ENCODE peak calls at places on chromosomes 7 and 10, in eight cellular contexts. One of them, this sample, is unnamed.

GRCh38 chr10:49500420-49500819 is 38.5 kb downstream of the ERCC6 start:
- DNase-seq in adrenal gland: no peak
- DNase-seq in stomach: no peak
- DNase-seq in A549: no peak
- DNase-seq in thyroid gland: no peak
- DNase-seq in Peyer's patch: no peak
- DNase-seq in heart left ventricle: no peak
- DNase-seq in IMR-90: no peak
- DNase-seq in this sample: no peak

GRCh38 chr10:266974-267425 is 131.7 kb downstream of the ZMYND11 start:
- DNase-seq in stomach: no peak
- DNase-seq in adrenal gland: peak
- DNase-seq in Peyer's patch: no peak
- DNase-seq in thyroid gland: no peak
- DNase-seq in IMR-90: peak
- DNase-seq in A549: no peak
- DNase-seq in heart left ventricle: no peak
- DNase-seq in this sample: no peak

GRCh38 chr7:43671520-43671919 is 57.8 kb downstream of the COA1 start:
- DNase-seq in Peyer's patch: no peak
- DNase-seq in stomach: no peak
- DNase-seq in heart left ventricle: no peak
- DNase-seq in IMR-90: no peak
- DNase-seq in A549: no peak
- DNase-seq in thyroid gland: no peak
- DNase-seq in adrenal gland: no peak
- DNase-seq in this sample: peak

GRCh38 chr7:87413951-87414381 is 61.5 kb downstream of the ABCB4 start:
- DNase-seq in adrenal gland: peak
- DNase-seq in IMR-90: peak
- DNase-seq in Peyer's patch: no peak
- DNase-seq in heart left ventricle: no peak
- DNase-seq in A549: no peak
- DNase-seq in stomach: no peak
- DNase-seq in thyroid gland: no peak
- DNase-seq in this sample: no peak

GRCh38 chr7:39417642-39418041 is 148.6 kb upstream of the YAE1 start:
- DNase-seq in thyroid gland: no peak
- DNase-seq in stomach: no peak
- DNase-seq in heart left ventricle: no peak
- DNase-seq in adrenal gland: no peak
- DNase-seq in A549: no peak
- DNase-seq in Peyer's patch: no peak
- DNase-seq in IMR-90: no peak
- DNase-seq in this sample: no peak

GRCh38 chr10:124551755-124552154 is 90.1 kb downstream of the LHPP start:
- DNase-seq in Peyer's patch: no peak
- DNase-seq in adrenal gland: no peak
- DNase-seq in stomach: no peak
- DNase-seq in A549: no peak
- DNase-seq in IMR-90: no peak
- DNase-seq in thyroid gland: no peak
- DNase-seq in heart left ventricle: no peak
- DNase-seq in this sample: no peak

GRCh38 chr10:55500931-55501559 is 700.0 kb upstream of the PCDH15 start:
- DNase-seq in A549: no peak
- DNase-seq in IMR-90: no peak
- DNase-seq in thyroid gland: peak
- DNase-seq in Peyer's patch: no peak
- DNase-seq in stomach: no peak
- DNase-seq in heart left ventricle: no peak
- DNase-seq in adrenal gland: peak
- DNase-seq in this sample: peak

GRCh38 chr7:137687556-137688280 is 159.1 kb downstream of the DGKI start:
- DNase-seq in Peyer's patch: no peak
- DNase-seq in stomach: no peak
- DNase-seq in heart left ventricle: no peak
- DNase-seq in adrenal gland: no peak
- DNase-seq in A549: no peak
- DNase-seq in thyroid gland: no peak
- DNase-seq in IMR-90: peak
- DNase-seq in this sample: no peak

GRCh38 chr10:30747633-30748032 is 118.1 kb upstream of the LYZL2 start:
- DNase-seq in stomach: no peak
- DNase-seq in A549: no peak
- DNase-seq in thyroid gland: no peak
- DNase-seq in Peyer's patch: no peak
- DNase-seq in IMR-90: peak
- DNase-seq in heart left ventricle: no peak
- DNase-seq in adrenal gland: peak
- DNase-seq in this sample: no peak

GRCh38 chr10:74991435-74991834 is 120.0 kb upstream of the SAMD8 start:
- DNase-seq in adrenal gland: no peak
- DNase-seq in stomach: no peak
- DNase-seq in IMR-90: no peak
- DNase-seq in heart left ventricle: no peak
- DNase-seq in A549: peak
- DNase-seq in thyroid gland: no peak
- DNase-seq in Peyer's patch: no peak
- DNase-seq in this sample: peak

GRCh38 chr10:22821501-22821900 is 106.4 kb upstream of the ARMC3 start:
- DNase-seq in A549: no peak
- DNase-seq in IMR-90: peak
- DNase-seq in stomach: no peak
- DNase-seq in thyroid gland: no peak
- DNase-seq in heart left ventricle: no peak
- DNase-seq in adrenal gland: no peak
- DNase-seq in Peyer's patch: no peak
- DNase-seq in this sample: no peak

GRCh38 chr10:59654007-59654406 is 55.6 kb downstream of the SLC16A9 start:
- DNase-seq in IMR-90: no peak
- DNase-seq in adrenal gland: no peak
- DNase-seq in A549: no peak
- DNase-seq in Peyer's patch: no peak
- DNase-seq in thyroid gland: no peak
- DNase-seq in heart left ventricle: no peak
- DNase-seq in stomach: no peak
- DNase-seq in this sample: no peak

GRCh38 chr7:13551503-13551902 is 438.0 kb downstream of the ETV1 start:
- DNase-seq in IMR-90: no peak
- DNase-seq in thyroid gland: no peak
- DNase-seq in adrenal gland: no peak
- DNase-seq in Peyer's patch: no peak
- DNase-seq in stomach: no peak
- DNase-seq in heart left ventricle: no peak
- DNase-seq in A549: no peak
- DNase-seq in this sample: no peak

GRCh38 chr7:8442295-8442813 is 8.9 kb downstream of the NXPH1 start:
- DNase-seq in IMR-90: no peak
- DNase-seq in thyroid gland: no peak
- DNase-seq in heart left ventricle: no peak
- DNase-seq in stomach: no peak
- DNase-seq in adrenal gland: no peak
- DNase-seq in Peyer's patch: no peak
- DNase-seq in A549: no peak
- DNase-seq in this sample: no peak

DNA sequence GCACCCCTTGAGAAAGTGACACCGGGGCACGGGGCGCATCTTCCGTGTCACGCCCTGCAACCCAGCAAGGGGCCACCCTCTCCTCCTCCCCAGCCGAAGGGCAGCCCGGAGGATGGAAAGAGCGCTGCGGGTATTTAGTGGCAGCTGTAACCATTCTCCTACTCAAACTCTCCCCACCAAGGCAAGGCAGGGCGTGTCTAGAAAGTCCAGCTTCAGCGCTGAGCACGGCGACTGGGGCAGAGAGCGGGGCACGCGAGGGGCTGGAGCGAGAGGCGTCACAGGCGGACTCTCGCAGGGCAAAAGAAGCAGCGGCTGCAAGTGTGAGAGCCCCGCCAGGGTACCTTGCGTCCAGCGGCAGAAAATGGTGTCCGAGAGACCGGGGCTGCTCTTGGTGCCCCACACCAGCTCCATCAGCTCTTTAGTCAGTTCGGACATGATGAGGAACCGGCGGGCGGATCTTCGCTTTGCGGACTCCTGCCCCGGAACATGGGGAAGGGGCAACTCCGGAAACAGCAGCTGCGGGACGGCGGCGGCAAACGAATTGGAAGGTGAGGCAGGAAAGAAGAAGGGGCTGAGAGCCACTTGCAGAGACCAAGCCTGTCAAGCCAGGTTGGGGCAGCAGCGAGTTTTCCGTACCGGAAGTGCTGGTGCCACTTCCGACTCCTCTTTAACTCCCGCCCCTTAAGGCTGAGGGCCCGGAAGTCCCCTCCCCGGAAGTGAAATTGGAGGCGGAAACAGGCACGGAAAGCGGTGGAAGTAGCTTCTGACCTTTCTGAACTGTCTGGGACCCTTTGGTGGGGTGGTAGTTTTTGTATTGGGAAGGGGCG is at the start of gene MINDY3:
- DNase-seq in IMR-90: peak
- DNase-seq in thyroid gland: peak
- DNase-seq in stomach: peak
- DNase-seq in heart left ventricle: peak
- DNase-seq in A549: peak
- DNase-seq in Peyer's patch: peak
- DNase-seq in adrenal gland: peak
- DNase-seq in this sample: peak
- TF ChIP-seq POLR2A in IMR-90: no peak
- TF ChIP-seq POLR2A in thyroid gland: no peak
- TF ChIP-seq POLR2A in stomach: no peak
- TF ChIP-seq POLR2A in heart left ventricle: peak
- TF ChIP-seq POLR2A in A549: peak
- TF ChIP-seq POLR2A in Peyer's patch: no peak
- TF ChIP-seq POLR2A in adrenal gland: no peak
- TF ChIP-seq POLR2A in this sample: peak

DNA sequence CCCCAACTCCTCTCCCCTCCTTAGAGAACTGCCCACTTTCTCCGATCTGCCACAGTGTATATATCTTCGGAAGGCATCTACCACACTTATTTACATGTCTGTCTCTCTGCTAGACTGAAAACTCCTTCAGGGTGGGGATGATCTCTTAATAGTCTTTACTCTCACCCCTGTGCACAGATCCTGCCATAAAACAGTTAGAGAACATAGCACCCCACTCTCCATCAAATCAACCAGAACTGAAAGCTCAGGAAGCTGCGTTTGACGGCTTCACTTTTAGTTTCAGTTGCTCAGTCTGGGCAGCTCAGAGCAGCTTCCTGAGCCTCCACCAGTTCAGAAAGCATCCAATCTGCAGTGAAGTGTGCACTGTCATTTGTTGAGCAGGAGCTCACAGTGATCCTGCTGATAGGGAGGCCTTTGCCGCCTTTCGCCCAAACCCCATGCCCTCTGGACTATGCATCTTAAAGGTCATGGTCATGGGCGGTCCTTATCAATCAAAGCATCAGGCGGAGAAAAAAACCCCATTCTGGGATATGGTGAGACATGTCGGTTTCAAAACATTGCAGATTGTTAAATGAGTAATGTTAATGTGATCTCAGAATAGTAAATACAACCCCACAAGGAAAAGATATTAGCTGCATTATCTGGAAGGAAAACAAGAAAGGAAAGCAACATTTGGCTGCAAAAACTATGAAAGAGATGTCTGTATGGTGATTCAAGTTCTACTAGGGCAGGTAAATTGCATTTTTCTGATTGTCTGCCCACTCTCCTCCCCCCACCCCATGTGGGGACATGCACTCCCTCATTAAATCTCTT is 167.1 kb upstream of the ADO start:
- DNase-seq in A549: no peak
- DNase-seq in IMR-90: peak
- DNase-seq in adrenal gland: peak
- DNase-seq in thyroid gland: no peak
- DNase-seq in Peyer's patch: no peak
- DNase-seq in stomach: peak
- DNase-seq in heart left ventricle: no peak
- DNase-seq in this sample: peak
- TF ChIP-seq POLR2A in A549: no peak
- TF ChIP-seq POLR2A in IMR-90: no peak
- TF ChIP-seq POLR2A in adrenal gland: no peak
- TF ChIP-seq POLR2A in thyroid gland: no peak
- TF ChIP-seq POLR2A in Peyer's patch: no peak
- TF ChIP-seq POLR2A in stomach: no peak
- TF ChIP-seq POLR2A in heart left ventricle: no peak
- TF ChIP-seq POLR2A in this sample: no peak

GRCh38 chr7:154777023-154777422 is 225.9 kb downstream of the PAXIP1 start:
- DNase-seq in thyroid gland: no peak
- DNase-seq in heart left ventricle: no peak
- DNase-seq in adrenal gland: no peak
- DNase-seq in A549: peak
- DNase-seq in IMR-90: no peak
- DNase-seq in Peyer's patch: no peak
- DNase-seq in stomach: no peak
- DNase-seq in this sample: no peak

GRCh38 chr7:154777489-154777888 is 225.4 kb downstream of the PAXIP1 start:
- DNase-seq in heart left ventricle: no peak
- DNase-seq in A549: no peak
- DNase-seq in IMR-90: no peak
- DNase-seq in stomach: no peak
- DNase-seq in adrenal gland: no peak
- DNase-seq in thyroid gland: no peak
- DNase-seq in Peyer's patch: no peak
- DNase-seq in this sample: no peak

GRCh38 chr7:154776350-154776749 is 226.6 kb downstream of the PAXIP1 start:
- DNase-seq in IMR-90: no peak
- DNase-seq in heart left ventricle: no peak
- DNase-seq in Peyer's patch: no peak
- DNase-seq in thyroid gland: no peak
- DNase-seq in adrenal gland: no peak
- DNase-seq in A549: no peak
- DNase-seq in stomach: no peak
- DNase-seq in this sample: no peak

GRCh38 chr7:154775681-154776080 is 227.2 kb downstream of the PAXIP1 start:
- DNase-seq in A549: no peak
- DNase-seq in IMR-90: no peak
- DNase-seq in heart left ventricle: no peak
- DNase-seq in Peyer's patch: no peak
- DNase-seq in stomach: no peak
- DNase-seq in thyroid gland: no peak
- DNase-seq in adrenal gland: no peak
- DNase-seq in this sample: no peak

DNA sequence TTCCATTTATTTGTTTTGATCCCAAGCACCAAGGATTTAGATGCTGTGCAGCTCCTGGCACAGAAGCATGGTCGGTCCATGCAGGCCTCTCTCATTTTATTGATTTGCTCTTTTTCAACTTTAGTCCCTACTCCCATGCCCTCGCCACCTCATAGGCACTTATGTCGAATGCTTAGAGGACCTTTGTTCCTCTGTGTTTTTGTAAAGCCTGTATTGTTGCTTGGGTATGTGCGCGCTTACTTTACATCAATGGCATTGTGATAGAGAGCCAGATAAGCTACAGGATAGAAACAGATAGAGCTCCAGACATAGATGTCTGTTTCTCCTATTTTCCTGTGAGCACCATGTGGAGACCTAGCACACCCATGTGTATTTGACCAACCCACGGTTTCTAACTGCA is 225.0 kb downstream of the PAXIP1 start:
- DNase-seq in adrenal gland: no peak
- DNase-seq in stomach: no peak
- DNase-seq in thyroid gland: no peak
- DNase-seq in A549: no peak
- DNase-seq in IMR-90: no peak
- DNase-seq in heart left ventricle: no peak
- DNase-seq in Peyer's patch: no peak
- DNase-seq in this sample: no peak
- TF ChIP-seq POLR2A in adrenal gland: no peak
- TF ChIP-seq POLR2A in stomach: no peak
- TF ChIP-seq POLR2A in thyroid gland: no peak
- TF ChIP-seq POLR2A in A549: no peak
- TF ChIP-seq POLR2A in IMR-90: no peak
- TF ChIP-seq POLR2A in heart left ventricle: no peak
- TF ChIP-seq POLR2A in Peyer's patch: no peak
- TF ChIP-seq POLR2A in this sample: no peak

GRCh38 chr7:142168746-142169145 is 57.2 kb downstream of the MGAM2 start:
- DNase-seq in heart left ventricle: no peak
- DNase-seq in thyroid gland: no peak
- DNase-seq in A549: no peak
- DNase-seq in adrenal gland: no peak
- DNase-seq in IMR-90: no peak
- DNase-seq in Peyer's patch: no peak
- DNase-seq in stomach: no peak
- DNase-seq in this sample: no peak
- TF ChIP-seq POLR2A in heart left ventricle: no peak
- TF ChIP-seq POLR2A in thyroid gland: no peak
- TF ChIP-seq POLR2A in A549: no peak
- TF ChIP-seq POLR2A in adrenal gland: no peak
- TF ChIP-seq POLR2A in IMR-90: no peak
- TF ChIP-seq POLR2A in Peyer's patch: no peak
- TF ChIP-seq POLR2A in stomach: no peak
- TF ChIP-seq POLR2A in this sample: no peak

This sample was measured in erythroblast.